ENCODE peak calls at places on chromosomes 2 and 18, in four cellular contexts. S is H9, R is IMR-90, V is H1. Y is an unnamed sample.

GRCh38 chr2:121386707-121387106 is 101.7 kb upstream of the TFCP2L1 start:
- DNase-seq in S (no peak), R (peak; percentile 76), V (no peak), Y (no peak)

GRCh38 chr2:150783896-150784295 is 296.4 kb upstream of the RND3 start:
- DNase-seq in S (no peak), R (no peak), V (no peak), Y (no peak)

GRCh38 chr18:3401669-3402620 is 48.0 kb upstream of the TGIF1 start:
- DNase-seq in S (no peak), R (no peak), V (no peak), Y (no peak)

GRCh38 chr18:25038261-25038660 is 313.7 kb downstream of the ZNF521 start:
- DNase-seq in S (no peak), R (no peak), V (no peak), Y (no peak)

GRCh38 chr2:170466632-170467031 is 248.5 kb upstream of the SP5 start:
- DNase-seq in S (no peak), R (no peak), V (no peak), Y (no peak)

GRCh38 chr18:26976206-26976605 is 110.7 kb upstream of the AQP4 start:
- DNase-seq in S (no peak), R (no peak), V (no peak), Y (no peak)

GRCh38 chr18:62999392-62999791 is 284.1 kb downstream of the PHLPP1 start:
- DNase-seq in S (no peak), R (peak; percentile 26), V (no peak), Y (no peak)

GRCh38 chr2:227817940-227818568 is 4.4 kb downstream of the CCL20 start:
- DNase-seq in S (peak; percentile 64), R (peak; percentile 100), V (no peak), Y (peak; percentile 98)

GRCh38 chr2:240369725-240370585 is 65.5 kb upstream of the GPC1 start:
- DNase-seq in S (no peak), R (peak; percentile 93), V (no peak), Y (peak; percentile 51)

GRCh38 chr2:46650556-46651001 is 171.2 kb downstream of the TMEM247 start:
- DNase-seq in S (peak; percentile 71), R (peak; percentile 90), V (peak; percentile 69), Y (peak; percentile 83)

GRCh38 chr18:55407191-55407590 is 180.8 kb downstream of the TCF4 start:
- DNase-seq in S (no peak), R (no peak), V (no peak), Y (no peak)

GRCh38 chr2:63587814-63588384 is 378 bp downstream of the WDPCP start:
- DNase-seq in S (no peak), R (no peak), V (no peak), Y (no peak)

GRCh38 chr2:231663458-231664290 is 44.7 kb upstream of the PTMA start:
- DNase-seq in S (peak; percentile 31), R (no peak), V (peak; percentile 57), Y (no peak)

GRCh38 chr2:111662039-111662740 is 221.8 kb downstream of the ANAPC1 start:
- DNase-seq in S (no peak), R (peak; percentile 68), V (peak; percentile 23), Y (no peak)

GRCh38 chr2:25845843-25846505 is 32.3 kb downstream of the ASXL2 start:
- DNase-seq in S (no peak), R (peak; percentile 28), V (no peak), Y (peak; percentile 34)

GRCh38 chr2:105895995-105896764 is 151.5 kb downstream of the NCK2 start:
- DNase-seq in S (no peak), R (no peak), V (no peak), Y (no peak)

GRCh38 chr18:8705280-8705940 is at the start of gene MTCL1:
- DNase-seq in S (peak; percentile 49), R (no peak), V (peak; percentile 70), Y (peak; percentile 51)

GRCh38 chr2:205024822-205025518 is 479.7 kb downstream of the PARD3B start:
- DNase-seq in S (no peak), R (peak; percentile 98), V (no peak), Y (peak; percentile 50)

GRCh38 chr2:213089438-213089837 is 62.0 kb downstream of the IKZF2 start:
- DNase-seq in S (no peak), R (peak; percentile 22), V (no peak), Y (no peak)

GRCh38 chr2:241629762-241630435 is 7.1 kb downstream of the THAP4 start:
- DNase-seq in S (no peak), R (peak; percentile 76), V (no peak), Y (no peak)

GRCh38 chr2:56940054-56940453 is 756.3 kb downstream of the CCDC85A start:
- DNase-seq in S (no peak), R (no peak), V (no peak), Y (no peak)
- H2BK15ac ChIP-seq in S (no peak overlapping the region), R (no peak overlapping the region), V (no peak overlapping the region), Y (no peak overlapping the region)

DNA sequence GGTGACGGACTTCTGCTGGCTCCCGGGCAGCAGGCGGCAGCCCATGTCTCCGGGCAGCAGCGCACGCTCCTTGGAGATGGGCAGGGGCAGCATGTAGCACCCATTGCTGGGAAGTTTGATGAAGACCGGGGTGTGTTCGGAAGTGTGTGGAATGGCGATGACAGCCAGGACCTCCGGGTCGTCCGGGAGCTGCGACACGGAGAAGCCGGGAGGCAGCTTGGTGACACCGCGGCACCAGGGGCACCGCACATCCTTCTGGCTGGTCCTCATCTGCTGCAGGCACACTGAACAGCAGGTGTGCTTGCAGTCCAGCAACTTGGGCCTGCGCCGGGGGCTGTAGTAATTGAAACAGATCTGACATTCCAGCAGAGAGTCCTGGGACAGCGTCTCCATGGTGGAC is 76.7 kb downstream of the RNF152 start:
- DNase-seq in S (no peak), R (no peak), V (no peak), Y (no peak)
- H3K56ac ChIP-seq in S (no peak overlapping the region), R (no peak overlapping the region), V (no peak overlapping the region), Y (no peak overlapping the region)

DNA sequence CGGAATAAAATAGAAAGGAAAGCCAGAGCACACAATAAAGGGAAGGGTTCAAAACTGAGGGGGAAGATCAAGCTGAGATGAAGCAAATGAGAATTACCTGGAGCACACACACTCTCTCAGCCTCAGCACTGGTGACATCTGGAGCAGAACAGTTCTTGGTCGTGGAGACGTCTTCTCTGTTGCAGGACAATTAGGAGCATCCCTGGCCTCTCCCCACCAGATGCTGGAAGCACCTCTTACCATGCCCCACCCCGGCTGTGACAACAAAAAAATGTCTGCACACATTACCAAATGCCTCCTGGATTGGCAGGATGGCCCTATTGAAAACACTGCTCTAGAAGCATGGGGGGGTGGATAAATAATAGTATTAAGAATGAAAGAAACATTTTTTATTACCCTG is 43.6 kb upstream of the MAP3K20 start:
- DNase-seq in S (no peak), R (no peak), V (no peak), Y (no peak)
- H3K27ac ChIP-seq in S (no peak overlapping the region), R (no peak overlapping the region), V (no peak overlapping the region), Y (no peak overlapping the region)

GRCh38 chr2:74958277-74959105 is at the start of gene POLE4:
- DNase-seq in S (peak; percentile 90), R (peak; percentile 78), V (peak; percentile 95), Y (peak; percentile 93)

GRCh38 chr2:74953796-74954499 is 4.5 kb upstream of the POLE4 start:
- DNase-seq in S (no peak), R (no peak), V (no peak), Y (no peak)

GRCh38 chr2:74954500-74954874 is 4.0 kb upstream of the POLE4 start:
- DNase-seq in S (no peak), R (no peak), V (no peak), Y (no peak)

GRCh38 chr2:74959106-74959751 is 786 bp downstream of the POLE4 start:
- DNase-seq in S (no peak), R (no peak), V (no peak), Y (no peak)

DNA sequence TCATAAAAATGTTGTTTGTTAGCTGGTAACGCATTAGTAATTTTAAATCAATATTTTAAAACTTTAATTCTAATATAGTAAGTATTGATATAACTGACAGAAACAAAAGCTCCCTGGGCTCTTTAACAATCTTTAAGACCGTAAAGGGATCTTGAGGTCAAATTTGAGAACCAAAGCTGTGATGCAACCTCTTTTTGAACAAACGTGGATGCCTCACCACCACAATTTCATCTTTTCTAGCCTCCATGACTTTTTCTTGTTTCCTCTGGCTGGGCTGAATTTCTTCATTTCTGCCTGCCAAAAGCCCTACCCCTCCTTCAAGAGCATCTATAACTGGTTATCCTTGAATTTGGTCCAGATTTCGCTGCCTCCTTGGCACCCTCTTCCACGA is 562 bp upstream of the POLE4 start:
- DNase-seq in S (no peak), R (no peak), V (no peak), Y (no peak)
- H2BK15ac ChIP-seq in S (peak overlapping the region; percentile 81), R (peak overlapping the region; percentile 20), V (peak overlapping the region; percentile 73), Y (no peak overlapping the region)

GRCh38 chr2:70670626-70671025 is 97.4 kb downstream of the ADD2 start:
- DNase-seq in S (peak; percentile 11), R (no peak), V (no peak), Y (no peak)

GRCh38 chr2:70671059-70671685 is 96.8 kb downstream of the ADD2 start:
- DNase-seq in S (peak; percentile 15), R (no peak), V (no peak), Y (peak; percentile 10)

GRCh38 chr2:70674636-70675430 is 93.2 kb downstream of the ADD2 start:
- DNase-seq in S (peak; percentile 10), R (no peak), V (no peak), Y (no peak)

GRCh38 chr2:70675862-70676261 is 92.1 kb downstream of the ADD2 start:
- DNase-seq in S (peak; percentile 3), R (no peak), V (no peak), Y (no peak)

DNA sequence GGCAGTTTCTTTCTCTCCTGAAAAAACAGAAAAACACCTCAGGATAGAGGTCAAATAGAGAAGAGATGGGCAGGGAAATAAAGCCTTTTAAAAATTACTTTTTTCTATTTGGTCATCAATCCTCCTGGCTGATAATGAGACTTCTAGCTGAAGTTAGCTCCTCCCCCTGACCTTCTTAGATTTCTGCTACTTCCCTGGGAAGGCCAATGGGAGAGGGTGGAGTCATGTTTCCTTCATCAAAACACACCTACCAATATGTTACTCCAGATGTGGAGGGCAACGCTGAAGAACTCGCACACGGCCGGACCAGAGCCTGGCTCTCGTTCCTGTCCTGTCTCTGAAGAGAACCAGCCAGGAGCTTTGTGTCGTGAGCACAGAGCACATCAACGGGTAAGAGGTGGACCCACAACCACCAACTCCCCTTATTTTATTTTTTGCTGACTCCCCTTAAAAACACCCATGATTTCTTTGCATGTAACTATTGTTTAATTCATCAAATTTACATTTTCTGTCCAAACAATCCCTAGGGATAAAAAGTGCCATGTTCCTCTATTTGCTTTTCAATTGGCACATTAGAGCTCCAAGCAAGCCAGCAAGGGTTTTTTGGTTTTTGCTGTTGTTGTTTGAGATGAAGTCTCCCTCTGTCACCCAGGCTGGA is 94.9 kb downstream of the ADD2 start:
- DNase-seq in S (peak; percentile 23), R (no peak), V (no peak), Y (no peak)
- H3K56ac ChIP-seq in S (no peak overlapping the region), R (no peak overlapping the region), V (no peak overlapping the region), Y (no peak overlapping the region)